ENCODE peak calls at places on chromosomes 12 and 14, in six cellular contexts. N is CD4-positive, alpha-beta T cell; X is WTC11; C is lower leg skin; H is GM23338; Y is astrocyte of the cerebellum. G is an unnamed sample.

GRCh38 chr12:79127268-79127895 is 262.8 kb downstream of the SYT1 start:
- DNase-seq in H (no peak), N (no peak), C (no peak), Y (peak; percentile 54), X (no peak), G (peak; percentile 97)

GRCh38 chr12:25023808-25024207 is 74.9 kb upstream of the BCAT1 start:
- DNase-seq in Y (no peak), C (no peak), X (no peak), N (no peak), H (no peak), G (no peak)

GRCh38 chr14:20692111-20692751 is 3.7 kb downstream of the ANG start:
- DNase-seq in C (no peak), H (no peak), Y (no peak), X (no peak), N (no peak), G (no peak)

GRCh38 chr12:107660230-107660629 is 25.4 kb upstream of the PWP1 start:
- DNase-seq in Y (no peak), N (no peak), C (no peak), X (no peak), H (no peak), G (no peak)

GRCh38 chr12:34373926-34374325 is 351.6 kb downstream of the ALG10 start:
- DNase-seq in H (no peak), N (no peak), X (no peak), C (no peak), Y (no peak), G (no peak)

GRCh38 chr12:28865776-28866175 is 283.3 kb upstream of the FAR2 start:
- DNase-seq in X (no peak), H (no peak), C (no peak), Y (no peak), N (no peak), G (no peak)

GRCh38 chr12:19070341-19070740 is 59.2 kb upstream of the PLEKHA5 start:
- DNase-seq in Y (no peak), N (no peak), H (no peak), X (no peak), C (no peak), G (no peak)

GRCh38 chr14:89504602-89505320 is 87.7 kb upstream of the FOXN3 start:
- DNase-seq in X (no peak), C (no peak), Y (peak; percentile 33), N (no peak), H (no peak), G (peak; percentile 52)

GRCh38 chr12:48651681-48652080 is 30.4 kb downstream of the KANSL2 start:
- DNase-seq in X (no peak), N (no peak), C (no peak), H (no peak), Y (no peak), G (no peak)

GRCh38 chr12:123041811-123042655 is 61.6 kb downstream of the ARL6IP4 start:
- DNase-seq in C (no peak), H (no peak), N (no peak), X (no peak), Y (no peak), G (peak; percentile 83)

GRCh38 chr12:92702754-92703679 is at the start of gene PLEKHG7:
- DNase-seq in Y (no peak), N (no peak), C (no peak), X (no peak), H (no peak), G (no peak)

GRCh38 chr14:76848879-76849278 is 22.7 kb downstream of the LRRC74A start:
- DNase-seq in Y (no peak), H (peak; percentile 56), X (no peak), N (no peak), C (no peak), G (no peak)

GRCh38 chr14:76842414-76842813 is 16.2 kb downstream of the LRRC74A start:
- DNase-seq in C (no peak), X (no peak), H (no peak), N (no peak), Y (no peak), G (no peak)

GRCh38 chr14:76846331-76847047 is 20.3 kb downstream of the LRRC74A start:
- DNase-seq in N (no peak), Y (no peak), X (no peak), C (no peak), H (no peak), G (no peak)

GRCh38 chr14:76844223-76844622 is 18.0 kb downstream of the LRRC74A start:
- DNase-seq in H (peak; percentile 61), C (peak; percentile 38), Y (no peak), X (no peak), N (peak; percentile 46), G (peak; percentile 44)
- TF ChIP-seq CTCF in H (peak; percentile 8), C (no peak), Y (peak; percentile 15), X (no peak), N (no peak), G (peak; percentile 26)

DNA sequence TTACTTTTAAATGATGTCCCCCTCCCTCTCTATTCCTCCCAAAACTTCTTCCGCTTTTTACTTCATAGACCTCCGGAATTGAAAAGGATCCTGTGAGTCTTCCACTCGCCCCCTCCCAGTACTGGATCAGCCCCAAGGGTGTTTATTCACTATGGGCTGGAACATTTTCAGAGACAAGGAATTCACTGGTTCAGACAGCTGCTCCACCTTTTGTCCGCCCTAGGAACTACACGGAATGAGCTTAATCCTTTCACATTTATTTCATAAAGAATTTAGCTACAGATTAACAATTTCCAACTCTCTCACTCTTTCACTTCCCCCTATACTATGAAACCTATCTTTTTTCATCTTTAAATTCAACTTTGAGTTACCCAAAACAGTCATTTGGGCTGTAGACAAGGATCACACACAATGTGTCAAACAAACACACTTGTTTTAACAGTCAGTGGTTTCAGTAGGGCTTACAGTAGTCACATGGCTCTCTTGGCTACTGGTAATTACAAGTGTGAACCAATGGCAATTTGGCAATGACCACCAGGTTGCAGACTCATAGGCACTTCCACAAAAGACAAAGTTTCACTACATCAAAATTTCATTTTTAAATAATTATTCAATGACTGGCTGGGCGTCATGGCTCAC is 20.6 kb downstream of the CNIH1 start:
- DNase-seq in Y (peak; percentile 36), C (no peak), X (peak; percentile 59), N (no peak), H (peak; percentile 81), G (peak; percentile 81)
- TF ChIP-seq CTCF in Y (peak; percentile 79), C (no peak), X (peak; percentile 47), N (peak; percentile 50), H (peak; percentile 69), G (peak; percentile 83)

DNA sequence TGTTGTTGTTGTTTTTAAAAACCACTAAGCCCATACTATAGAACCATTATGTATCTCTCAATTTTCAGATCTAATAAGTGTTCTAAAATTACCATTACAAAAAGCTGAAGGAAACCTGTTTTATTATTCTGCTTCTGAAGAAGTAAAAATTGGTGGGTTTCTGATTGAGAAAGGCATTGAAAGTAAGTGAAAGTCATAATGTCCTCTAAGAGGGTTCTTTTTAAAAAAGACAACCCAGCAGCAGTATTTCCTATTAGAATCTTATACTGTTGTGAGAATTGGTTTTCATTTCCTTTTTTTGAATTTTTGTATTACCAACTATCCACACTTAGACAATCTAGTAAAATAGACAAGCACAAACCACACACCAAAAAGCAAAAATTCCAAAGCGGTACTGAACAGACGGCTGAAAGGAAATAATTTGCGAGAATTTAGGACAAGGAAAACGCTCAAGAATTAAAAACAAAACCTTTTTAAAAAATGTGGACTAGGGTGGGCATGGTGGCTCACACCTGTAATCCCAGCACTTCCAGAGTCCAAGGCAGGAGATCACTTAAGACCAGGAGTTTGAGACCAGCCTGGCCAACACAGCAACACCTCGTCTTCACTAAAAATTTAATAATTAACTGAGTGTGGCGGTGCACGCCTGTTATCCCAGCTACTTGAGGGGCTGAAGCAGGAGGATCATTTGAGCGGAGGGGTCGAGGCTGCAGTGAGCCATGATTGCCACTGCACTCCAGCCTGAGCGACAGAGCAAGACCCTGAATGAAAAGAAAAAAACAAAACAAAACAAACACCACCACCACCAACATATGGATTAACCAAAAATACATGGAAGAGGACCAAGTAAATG is 66.7 kb upstream of the AP4S1 start:
- DNase-seq in Y (no peak), C (no peak), N (no peak), X (no peak), H (no peak), G (no peak)
- TF ChIP-seq CTCF in Y (no peak), C (no peak), N (no peak), X (no peak), H (no peak), G (no peak)

DNA sequence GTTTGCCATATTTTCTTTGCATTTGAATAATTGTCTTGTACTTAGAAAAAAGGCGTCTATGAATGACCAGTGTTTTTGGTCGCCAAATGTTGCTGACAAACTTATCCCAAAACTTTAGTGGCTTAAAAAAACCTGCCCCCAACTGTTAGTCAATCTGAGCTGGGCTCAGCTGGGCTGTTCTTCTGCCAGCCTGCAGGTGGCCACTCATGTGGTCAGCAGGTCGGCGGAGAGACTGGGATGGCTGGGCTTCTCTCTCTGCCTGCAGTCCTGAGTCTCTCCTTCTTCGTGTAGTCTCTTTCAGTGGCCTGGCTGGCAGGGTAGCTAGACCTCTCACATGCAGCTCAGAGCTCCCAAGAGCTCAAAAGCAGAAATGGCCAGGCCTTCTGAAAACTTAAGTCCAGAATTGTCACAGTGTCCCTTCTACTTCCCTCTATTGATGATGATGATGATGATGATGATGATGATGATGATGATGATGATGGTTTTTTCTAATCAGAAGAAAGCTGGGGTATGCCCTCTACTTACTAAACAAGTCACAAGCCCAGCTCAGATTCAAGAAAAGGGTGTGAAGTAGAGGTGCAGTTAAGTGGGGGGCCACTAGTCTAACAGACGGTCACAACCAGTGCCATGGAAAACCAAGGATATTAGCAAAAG is 87.9 kb downstream of the PTPN11 start:
- DNase-seq in N (no peak), C (no peak), Y (no peak), X (no peak), H (peak; percentile 30), G (no peak)
- TF ChIP-seq CTCF in N (no peak), C (no peak), Y (no peak), X (no peak), H (peak; percentile 33), G (peak; percentile 15)

GRCh38 chr12:49789992-49790391 is 38.2 kb downstream of the NCKAP5L start:
- DNase-seq in C (no peak), H (peak; percentile 89), Y (no peak), X (peak; percentile 48), N (no peak), G (no peak)
- TF ChIP-seq CTCF in C (no peak), H (peak; percentile 34), Y (peak; percentile 17), X (no peak), N (no peak), G (peak; percentile 27)

GRCh38 chr12:22172501-22172900 is 126.5 kb downstream of the CMAS start:
- DNase-seq in C (no peak), H (no peak), X (no peak), Y (no peak), N (no peak), G (no peak)

GRCh38 chr12:22169281-22169824 is 123.3 kb downstream of the CMAS start:
- DNase-seq in X (no peak), H (no peak), Y (no peak), N (no peak), C (no peak), G (no peak)

GRCh38 chr12:22173154-22173553 is 127.1 kb downstream of the CMAS start:
- DNase-seq in H (no peak), C (no peak), X (no peak), Y (no peak), N (no peak), G (no peak)
- TF ChIP-seq CTCF in H (no peak), C (no peak), X (no peak), Y (no peak), N (no peak), G (no peak)

G was measured in choroid plexus epithelial cell.